ENCODE peak calls at places on chromosomes 3 and 15, in five cellular contexts. K, D, J, I and Y are unnamed samples.

GRCh38 chr15:57797145-57797544 is 90.6 kb downstream of the POLR2M start:
- DNase-seq in K (no peak), D (peak), J (no peak), I (no peak), Y (no peak)

GRCh38 chr15:69117431-69117841 is 43.0 kb upstream of the GLCE start:
- DNase-seq in K (no peak), D (peak), J (no peak), I (no peak), Y (no peak)

GRCh38 chr15:65054333-65055200 is 9.4 kb downstream of the SLC51B start:
- DNase-seq in K (peak), D (peak), J (peak), I (peak), Y (peak)

GRCh38 chr3:189272500-189273119 is 100.8 kb downstream of the TPRG1 start:
- DNase-seq in K (no peak), D (no peak), J (no peak), I (no peak), Y (no peak)

GRCh38 chr15:26191216-26191615 is 328.1 kb upstream of the ATP10A start:
- DNase-seq in K (no peak), D (no peak), J (no peak), I (no peak), Y (no peak)

GRCh38 chr3:180409883-180410282 is 192.1 kb upstream of the TTC14 start:
- DNase-seq in K (no peak), D (no peak), J (no peak), I (no peak), Y (no peak)

GRCh38 chr3:70861855-70862254 is 549.4 kb upstream of the MDFIC2 start:
- DNase-seq in K (peak), D (peak), J (no peak), I (no peak), Y (peak)

GRCh38 chr3:85360742-85361387 is 402.1 kb downstream of the CADM2 start:
- DNase-seq in K (no peak), D (peak), J (peak), I (no peak), Y (peak)

GRCh38 chr3:169268286-169268776 is 395.2 kb downstream of the MECOM start:
- DNase-seq in K (no peak), D (no peak), J (no peak), I (no peak), Y (no peak)

GRCh38 chr15:90159213-90159612 is 41.9 kb upstream of the SEMA4B start:
- DNase-seq in K (no peak), D (no peak), J (peak), I (no peak), Y (no peak)

GRCh38 chr3:175940881-175941280 is 1081.7 kb downstream of the NAALADL2 start:
- DNase-seq in K (no peak), D (peak), J (no peak), I (no peak), Y (no peak)

GRCh38 chr3:175940243-175940642 is 1081.1 kb downstream of the NAALADL2 start:
- DNase-seq in K (peak), D (no peak), J (no peak), I (no peak), Y (peak)

GRCh38 chr3:175941352-175941751 is 1082.2 kb downstream of the NAALADL2 start:
- DNase-seq in K (no peak), D (peak), J (peak), I (no peak), Y (no peak)
- TF ChIP-seq CTCF in K (peak), D (peak), J (no peak), I (no peak), Y (peak)

GRCh38 chr3:52350436-52350835 is 34.3 kb downstream of the DNAH1 start:
- DNase-seq in K (no peak), D (no peak), J (no peak), I (no peak), Y (no peak)
- TF ChIP-seq CTCF in K (no peak), D (no peak), J (no peak), I (no peak), Y (no peak)

GRCh38 chr15:33701304-33701696 is 267.0 kb upstream of the CHRM5 start:
- DNase-seq in K (no peak), D (no peak), J (no peak), I (no peak), Y (no peak)

GRCh38 chr15:33700695-33701303 is 267.5 kb upstream of the CHRM5 start:
- DNase-seq in K (peak), D (peak), J (peak), I (peak), Y (peak)

GRCh38 chr15:33699145-33699544 is 269.2 kb upstream of the CHRM5 start:
- DNase-seq in K (no peak), D (no peak), J (no peak), I (no peak), Y (no peak)

GRCh38 chr15:33698128-33698527 is 270.2 kb upstream of the CHRM5 start:
- DNase-seq in K (no peak), D (no peak), J (no peak), I (no peak), Y (no peak)

GRCh38 chr15:33699691-33700447 is 268.4 kb upstream of the CHRM5 start:
- DNase-seq in K (peak), D (no peak), J (no peak), I (no peak), Y (no peak)
- TF ChIP-seq CTCF in K (peak), D (no peak), J (no peak), I (peak), Y (peak)

GRCh38 chr3:111277226-111277625 is 205.6 kb downstream of the NECTIN3 start:
- DNase-seq in K (peak), D (peak), J (no peak), I (no peak), Y (peak)
- TF ChIP-seq CTCF in K (peak), D (no peak), J (no peak), I (no peak), Y (peak)

GRCh38 chr3:55899887-55900286 is 412.8 kb upstream of the WNT5A start:
- DNase-seq in K (no peak), D (peak), J (no peak), I (no peak), Y (no peak)
- TF ChIP-seq CTCF in K (peak), D (peak), J (no peak), I (no peak), Y (peak)

GRCh38 chr15:99718421-99718820 is 14.8 kb downstream of the LYSMD4 start:
- DNase-seq in K (no peak), D (no peak), J (no peak), I (no peak), Y (no peak)
- TF ChIP-seq CTCF in K (no peak), D (no peak), J (no peak), I (no peak), Y (no peak)

GRCh38 chr15:22811640-22812039 is 25.2 kb downstream of the NIPA1 start:
- DNase-seq in K (peak), D (no peak), J (peak), I (no peak), Y (no peak)
- TF ChIP-seq CTCF in K (peak), D (peak), J (peak), I (peak), Y (no peak)